ENCODE peak calls at places on chromosome 10, in seven cellular contexts. One of them, this sample, is unnamed.

GRCh38 chr10:31101123-31101522 is 69.5 kb upstream of the ZNF438 start:
- DNase-seq in A549: peak; percentile 53
- DNase-seq in pancreas: no peak
- DNase-seq in GM23248: peak; percentile 88
- DNase-seq in lower lobe of right lung: no peak
- DNase-seq in spleen: no peak
- DNase-seq in aorta: peak; percentile 68
- DNase-seq in this sample: no peak

GRCh38 chr10:91349381-91349780 is 60.8 kb upstream of the HECTD2 start:
- DNase-seq in A549: peak; percentile 9
- DNase-seq in pancreas: no peak
- DNase-seq in GM23248: peak; percentile 93
- DNase-seq in lower lobe of right lung: no peak
- DNase-seq in spleen: no peak
- DNase-seq in aorta: peak; percentile 79
- DNase-seq in this sample: no peak

GRCh38 chr10:90175161-90175681 is 473.8 kb downstream of the KIF20B start:
- DNase-seq in A549: no peak
- DNase-seq in pancreas: no peak
- DNase-seq in GM23248: no peak
- DNase-seq in lower lobe of right lung: no peak
- DNase-seq in spleen: no peak
- DNase-seq in aorta: no peak
- DNase-seq in this sample: peak; percentile 54

GRCh38 chr10:22367471-22367870 is 22.2 kb downstream of the SPAG6 start:
- DNase-seq in A549: no peak
- DNase-seq in pancreas: no peak
- DNase-seq in GM23248: no peak
- DNase-seq in lower lobe of right lung: no peak
- DNase-seq in spleen: no peak
- DNase-seq in aorta: no peak
- DNase-seq in this sample: no peak

GRCh38 chr10:92024700-92025099 is 101.1 kb downstream of the BTAF1 start:
- DNase-seq in A549: no peak
- DNase-seq in pancreas: no peak
- DNase-seq in GM23248: peak; percentile 19
- DNase-seq in lower lobe of right lung: no peak
- DNase-seq in spleen: no peak
- DNase-seq in aorta: no peak
- DNase-seq in this sample: no peak

GRCh38 chr10:7795605-7796004 is 7.6 kb downstream of the ATP5F1C start:
- DNase-seq in A549: no peak
- DNase-seq in pancreas: peak; percentile 77
- DNase-seq in GM23248: no peak
- DNase-seq in lower lobe of right lung: no peak
- DNase-seq in spleen: no peak
- DNase-seq in aorta: no peak
- DNase-seq in this sample: no peak

GRCh38 chr10:93334901-93335312 is 147.2 kb downstream of the MYOF start:
- DNase-seq in A549: no peak
- DNase-seq in pancreas: no peak
- DNase-seq in GM23248: peak; percentile 73
- DNase-seq in lower lobe of right lung: no peak
- DNase-seq in spleen: no peak
- DNase-seq in aorta: no peak
- DNase-seq in this sample: no peak

GRCh38 chr10:62384057-62384446 is 9.9 kb downstream of the ZNF365 start:
- DNase-seq in A549: peak; percentile 10
- DNase-seq in pancreas: no peak
- DNase-seq in GM23248: peak; percentile 95
- DNase-seq in lower lobe of right lung: no peak
- DNase-seq in spleen: no peak
- DNase-seq in aorta: no peak
- DNase-seq in this sample: no peak

GRCh38 chr10:34538291-34538829 is 276.7 kb downstream of the PARD3 start:
- DNase-seq in A549: peak; percentile 45
- DNase-seq in pancreas: no peak
- DNase-seq in GM23248: peak; percentile 50
- DNase-seq in lower lobe of right lung: no peak
- DNase-seq in spleen: no peak
- DNase-seq in aorta: no peak
- DNase-seq in this sample: no peak

GRCh38 chr10:88986549-88987242 is 3.9 kb upstream of the FAS start:
- DNase-seq in A549: peak; percentile 20
- DNase-seq in pancreas: no peak
- DNase-seq in GM23248: peak; percentile 60
- DNase-seq in lower lobe of right lung: no peak
- DNase-seq in spleen: no peak
- DNase-seq in aorta: no peak
- DNase-seq in this sample: no peak

GRCh38 chr10:86969421-86970041 is 1.2 kb downstream of the ADIRF start:
- DNase-seq in A549: no peak
- DNase-seq in pancreas: no peak
- DNase-seq in GM23248: peak; percentile 89
- DNase-seq in lower lobe of right lung: no peak
- DNase-seq in spleen: no peak
- DNase-seq in aorta: no peak
- DNase-seq in this sample: peak; percentile 20

GRCh38 chr10:74213571-74214162 is 62.6 kb downstream of the ADK start:
- DNase-seq in A549: peak; percentile 59
- DNase-seq in pancreas: no peak
- DNase-seq in GM23248: peak; percentile 61
- DNase-seq in lower lobe of right lung: no peak
- DNase-seq in spleen: no peak
- DNase-seq in aorta: no peak
- DNase-seq in this sample: no peak

GRCh38 chr10:132648072-132648855 is 110.7 kb downstream of the INPP5A start:
- DNase-seq in A549: no peak
- DNase-seq in pancreas: no peak
- DNase-seq in GM23248: no peak
- DNase-seq in lower lobe of right lung: peak; percentile 37
- DNase-seq in spleen: peak; percentile 55
- DNase-seq in aorta: peak; percentile 20
- DNase-seq in this sample: peak; percentile 12

GRCh38 chr10:45374451-45375052 is 536 bp downstream of the ALOX5 start:
- DNase-seq in A549: no peak
- DNase-seq in pancreas: peak; percentile 21
- DNase-seq in GM23248: peak; percentile 15
- DNase-seq in lower lobe of right lung: no peak
- DNase-seq in spleen: peak; percentile 86
- DNase-seq in aorta: no peak
- DNase-seq in this sample: no peak

GRCh38 chr10:131729361-131729760 is 171.4 kb upstream of the PPP2R2D start:
- DNase-seq in A549: no peak
- DNase-seq in pancreas: no peak
- DNase-seq in GM23248: no peak
- DNase-seq in lower lobe of right lung: no peak
- DNase-seq in spleen: peak; percentile 54
- DNase-seq in aorta: peak; percentile 17
- DNase-seq in this sample: no peak

GRCh38 chr10:77716943-77717735 is 79.5 kb upstream of the KCNMA1 start:
- DNase-seq in A549: no peak
- DNase-seq in pancreas: no peak
- DNase-seq in GM23248: peak; percentile 30
- DNase-seq in lower lobe of right lung: no peak
- DNase-seq in spleen: no peak
- DNase-seq in aorta: no peak
- DNase-seq in this sample: no peak

GRCh38 chr10:74801447-74801846 is 25.0 kb upstream of the KAT6B start:
- DNase-seq in A549: no peak
- DNase-seq in pancreas: no peak
- DNase-seq in GM23248: no peak
- DNase-seq in lower lobe of right lung: no peak
- DNase-seq in spleen: no peak
- DNase-seq in aorta: no peak
- DNase-seq in this sample: no peak

GRCh38 chr10:125106586-125106985 is 53.8 kb downstream of the CTBP2 start:
- DNase-seq in A549: no peak
- DNase-seq in pancreas: no peak
- DNase-seq in GM23248: no peak
- DNase-seq in lower lobe of right lung: no peak
- DNase-seq in spleen: peak; percentile 48
- DNase-seq in aorta: no peak
- DNase-seq in this sample: no peak
- H3K27ac ChIP-seq in A549: no peak overlapping the region
- H3K27ac ChIP-seq in pancreas: no peak overlapping the region
- H3K27ac ChIP-seq in GM23248: no peak overlapping the region
- H3K27ac ChIP-seq in lower lobe of right lung: no peak overlapping the region
- H3K27ac ChIP-seq in spleen: no peak overlapping the region
- H3K27ac ChIP-seq in aorta: no peak overlapping the region
- H3K27ac ChIP-seq in this sample: no peak overlapping the region

GRCh38 chr10:101785801-101786200 is 2.6 kb upstream of the NPM3 start:
- DNase-seq in A549: no peak
- DNase-seq in pancreas: no peak
- DNase-seq in GM23248: no peak
- DNase-seq in lower lobe of right lung: no peak
- DNase-seq in spleen: no peak
- DNase-seq in aorta: no peak
- DNase-seq in this sample: no peak

GRCh38 chr10:101783736-101784118 is 481 bp upstream of the NPM3 start:
- DNase-seq in A549: no peak
- DNase-seq in pancreas: no peak
- DNase-seq in GM23248: peak; percentile 53
- DNase-seq in lower lobe of right lung: no peak
- DNase-seq in spleen: no peak
- DNase-seq in aorta: no peak
- DNase-seq in this sample: no peak

GRCh38 chr10:101781984-101782810 is 1.0 kb downstream of the NPM3 start:
- DNase-seq in A549: no peak
- DNase-seq in pancreas: no peak
- DNase-seq in GM23248: no peak
- DNase-seq in lower lobe of right lung: no peak
- DNase-seq in spleen: peak; percentile 62
- DNase-seq in aorta: no peak
- DNase-seq in this sample: no peak

GRCh38 chr10:101782811-101783735 is at the start of gene NPM3:
- DNase-seq in A549: peak; percentile 81
- DNase-seq in pancreas: peak; percentile 72
- DNase-seq in GM23248: peak; percentile 95
- DNase-seq in lower lobe of right lung: peak; percentile 87
- DNase-seq in spleen: peak; percentile 94
- DNase-seq in aorta: peak; percentile 89
- DNase-seq in this sample: peak; percentile 79

DNA sequence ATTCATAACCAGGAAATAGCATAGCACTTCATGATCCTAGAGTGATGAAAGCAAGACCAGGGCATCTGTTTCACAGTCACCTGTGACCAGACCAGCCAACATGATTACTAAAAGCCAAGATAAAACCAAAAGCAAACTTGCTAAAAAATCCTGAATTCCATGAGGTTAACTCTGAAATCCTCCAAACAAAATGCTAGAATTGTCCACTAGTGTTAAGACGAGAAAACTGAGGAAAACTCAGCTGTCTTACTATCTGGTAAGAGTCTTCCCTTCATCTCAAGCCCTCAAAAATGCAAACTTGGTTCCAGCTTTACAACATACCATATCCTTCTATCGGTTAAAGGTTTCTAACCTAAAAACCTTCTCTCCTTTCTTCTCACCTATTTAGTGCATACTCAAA is 1.3 kb upstream of the NPM3 start:
- DNase-seq in A549: no peak
- DNase-seq in pancreas: no peak
- DNase-seq in GM23248: no peak
- DNase-seq in lower lobe of right lung: no peak
- DNase-seq in spleen: no peak
- DNase-seq in aorta: no peak
- DNase-seq in this sample: no peak
- H3K27ac ChIP-seq in A549: no peak overlapping the region
- H3K27ac ChIP-seq in pancreas: no peak overlapping the region
- H3K27ac ChIP-seq in GM23248: no peak overlapping the region
- H3K27ac ChIP-seq in lower lobe of right lung: no peak overlapping the region
- H3K27ac ChIP-seq in spleen: no peak overlapping the region
- H3K27ac ChIP-seq in aorta: no peak overlapping the region
- H3K27ac ChIP-seq in this sample: no peak overlapping the region

DNA sequence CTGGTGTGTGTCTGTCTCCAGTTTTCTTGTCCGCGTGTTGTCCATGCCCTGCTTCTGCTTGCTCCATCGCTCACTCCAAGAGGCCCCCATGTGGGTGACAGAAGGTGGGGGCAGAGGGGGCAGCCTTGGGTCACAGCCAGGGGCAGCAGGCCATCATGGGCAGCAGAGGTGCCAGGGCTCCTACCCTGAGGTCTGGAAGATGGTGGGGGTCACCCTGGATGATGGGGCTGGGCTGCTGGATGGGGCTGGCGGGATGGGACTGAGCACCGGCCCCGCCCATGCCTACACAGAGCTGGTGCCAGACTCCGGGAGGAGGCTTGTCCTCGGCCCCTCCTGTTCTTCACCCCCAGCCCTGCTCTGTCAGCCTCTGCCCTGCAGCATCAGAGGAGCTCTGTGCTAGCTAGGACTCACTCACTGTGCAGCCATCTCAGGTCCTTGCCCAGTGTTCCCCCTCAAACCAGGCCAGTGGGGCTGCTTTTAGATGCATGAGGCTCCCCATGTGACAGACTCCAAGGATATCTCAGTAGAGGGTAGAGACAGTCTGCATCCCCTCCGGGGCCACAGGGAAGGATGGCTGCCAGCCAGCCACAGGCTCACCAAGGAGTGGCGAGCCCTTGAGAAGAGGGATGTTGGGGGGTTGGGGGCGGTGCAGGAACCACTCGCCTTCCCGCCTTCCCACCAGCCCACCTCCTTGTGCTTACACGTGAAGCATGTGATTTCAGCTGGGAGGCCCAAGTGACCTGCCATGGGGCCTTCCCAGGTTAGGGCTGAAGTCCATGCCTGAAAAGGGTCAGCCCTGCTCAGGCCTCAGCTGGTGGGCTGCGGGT is 35.5 kb upstream of the PPIF start:
- DNase-seq in A549: no peak
- DNase-seq in pancreas: no peak
- DNase-seq in GM23248: no peak
- DNase-seq in lower lobe of right lung: peak; percentile 32
- DNase-seq in spleen: peak; percentile 68
- DNase-seq in aorta: no peak
- DNase-seq in this sample: peak; percentile 12
- H3K27ac ChIP-seq in A549: no peak overlapping the region
- H3K27ac ChIP-seq in pancreas: no peak overlapping the region
- H3K27ac ChIP-seq in GM23248: no peak overlapping the region
- H3K27ac ChIP-seq in lower lobe of right lung: no peak overlapping the region
- H3K27ac ChIP-seq in spleen: no peak overlapping the region
- H3K27ac ChIP-seq in aorta: no peak overlapping the region
- H3K27ac ChIP-seq in this sample: peak overlapping the region; percentile 15

GRCh38 chr10:4840151-4840550 is 14.1 kb downstream of the AKR1E2 start:
- DNase-seq in A549: no peak
- DNase-seq in pancreas: no peak
- DNase-seq in GM23248: no peak
- DNase-seq in lower lobe of right lung: no peak
- DNase-seq in spleen: no peak
- DNase-seq in aorta: no peak
- DNase-seq in this sample: no peak

GRCh38 chr10:4836416-4836969 is 10.5 kb downstream of the AKR1E2 start:
- DNase-seq in A549: no peak
- DNase-seq in pancreas: no peak
- DNase-seq in GM23248: no peak
- DNase-seq in lower lobe of right lung: no peak
- DNase-seq in spleen: no peak
- DNase-seq in aorta: no peak
- DNase-seq in this sample: no peak

GRCh38 chr10:4837551-4837950 is 11.5 kb downstream of the AKR1E2 start:
- DNase-seq in A549: no peak
- DNase-seq in pancreas: no peak
- DNase-seq in GM23248: no peak
- DNase-seq in lower lobe of right lung: no peak
- DNase-seq in spleen: no peak
- DNase-seq in aorta: no peak
- DNase-seq in this sample: no peak

GRCh38 chr10:4838743-4839142 is 12.7 kb downstream of the AKR1E2 start:
- DNase-seq in A549: no peak
- DNase-seq in pancreas: no peak
- DNase-seq in GM23248: no peak
- DNase-seq in lower lobe of right lung: no peak
- DNase-seq in spleen: no peak
- DNase-seq in aorta: no peak
- DNase-seq in this sample: no peak

GRCh38 chr10:4839353-4839752 is 13.3 kb downstream of the AKR1E2 start:
- DNase-seq in A549: peak; percentile 30
- DNase-seq in pancreas: no peak
- DNase-seq in GM23248: no peak
- DNase-seq in lower lobe of right lung: no peak
- DNase-seq in spleen: no peak
- DNase-seq in aorta: no peak
- DNase-seq in this sample: no peak
- H3K27ac ChIP-seq in A549: no peak overlapping the region
- H3K27ac ChIP-seq in pancreas: no peak overlapping the region
- H3K27ac ChIP-seq in GM23248: no peak overlapping the region
- H3K27ac ChIP-seq in lower lobe of right lung: peak overlapping the region; percentile 31
- H3K27ac ChIP-seq in spleen: no peak overlapping the region
- H3K27ac ChIP-seq in aorta: no peak overlapping the region
- H3K27ac ChIP-seq in this sample: peak overlapping the region; percentile 64